ENCODE peak calls at places on chromosomes 16 and 17, in five cellular contexts. R is GM13976; Q is stimulated activated CD4-positive, alpha-beta T cell treated with anti-CD3 and anti-CD28 coated beads, Interleukin-2, amount 100 ng/mL, for 24 hours; L is heart left ventricle; H is GDM1. B is an unnamed sample.
A peak's percentile ranks its signal among the peaks of the same experiment; 100 is the strongest.

GRCh38 chr16:57628008-57628781 is at the start of gene ADGRG1:
- DNase-seq in R (peak; percentile 62), Q (peak; percentile 68), L (peak; percentile 90), H (peak; percentile 59), B (no peak)

GRCh38 chr17:17446666-17447155 is 30.1 kb upstream of the MED9 start:
- DNase-seq in R (no peak), Q (no peak), L (no peak), H (no peak), B (no peak)

GRCh38 chr17:76272541-76273434 is 7.6 kb downstream of the UBALD2 start:
- DNase-seq in R (peak; percentile 81), Q (peak; percentile 77), L (peak; percentile 39), H (no peak), B (no peak)

GRCh38 chr17:82929011-82929622 is 89.3 kb upstream of the ZNF750 start:
- DNase-seq in R (no peak), Q (no peak), L (no peak), H (no peak), B (no peak)

GRCh38 chr17:49229805-49230600 is 584 bp downstream of the PHOSPHO1 start:
- DNase-seq in R (no peak), Q (no peak), L (no peak), H (no peak), B (no peak)

GRCh38 chr17:44972953-44973352 is 4.8 kb upstream of the C1QL1 start:
- DNase-seq in R (no peak), Q (no peak), L (no peak), H (no peak), B (no peak)

GRCh38 chr16:89325861-89326471 is 108.5 kb downstream of the ZNF778 start:
- DNase-seq in R (peak; percentile 72), Q (no peak), L (no peak), H (peak; percentile 57), B (no peak)

GRCh38 chr16:84502581-84502980 is 1.9 kb downstream of the MEAK7 start:
- DNase-seq in R (no peak), Q (no peak), L (no peak), H (no peak), B (no peak)

GRCh38 chr17:45688353-45688752 is 95.8 kb upstream of the CRHR1 start:
- DNase-seq in R (no peak), Q (no peak), L (no peak), H (no peak), B (no peak)

B was measured in GM19239.